ENCODE peak calls at places on chromosomes 4 and X, in seven cellular contexts. Y is NCI-H1105 treated with DMSO at 0.1 percent for 48 hours; S is choroid plexus epithelial cell; F is CD8-positive, alpha-beta T cell; O is sciatic nerve; J is CD8-positive, alpha-beta memory T cell; V is NCI-H1048. Q is an unnamed sample.

GRCh38 chr4:165761968-165762367 is 111.1 kb upstream of the TLL1 start:
- DNase-seq in J (no peak), F (no peak), S (no peak), V (no peak), Y (no peak), O (no peak), Q (no peak)

GRCh38 chr4:95547708-95548471 is 883 bp downstream of the UNC5C start:
- DNase-seq in S (peak; percentile 34), F (no peak), V (no peak), Y (no peak), J (no peak), O (peak; percentile 59), Q (no peak)

GRCh38 chr4:32991663-32992062 is 2271.5 kb downstream of the PCDH7 start:
- DNase-seq in J (no peak), O (no peak), V (no peak), S (peak; percentile 13), Y (no peak), F (no peak), Q (no peak)

GRCh38 chr4:76974150-76974549 is 24.6 kb downstream of the SEPTIN11 start:
- DNase-seq in O (no peak), J (no peak), F (no peak), S (no peak), V (no peak), Y (no peak), Q (no peak)

GRCh38 chrX:30301977-30302376 is 7.2 kb downstream of the NR0B1 start:
- DNase-seq in Y (no peak), S (peak; percentile 54), O (no peak), F (no peak), J (no peak), V (no peak), Q (no peak)

GRCh38 chrX:119497185-119497584 is 28.9 kb downstream of the SLC25A5 start:
- DNase-seq in Y (no peak), J (no peak), V (no peak), S (no peak), O (no peak), F (no peak), Q (no peak)

GRCh38 chrX:12894074-12894691 is 12.2 kb upstream of the TLR8 start:
- DNase-seq in S (peak; percentile 53), V (no peak), J (peak; percentile 8), F (peak; percentile 7), O (peak; percentile 63), Y (peak; percentile 0), Q (no peak)

GRCh38 chrX:27775984-27776383 is 31.8 kb upstream of the MAGEB10 start:
- DNase-seq in O (no peak), Y (no peak), V (no peak), J (no peak), S (no peak), F (no peak), Q (no peak)